ENCODE peak calls at places on chromosomes 12 and 14, in nine cellular contexts. One of them, this sample, is unnamed.

GRCh38 chr12:123164710-123165261 is 13.9 kb upstream of the PITPNM2 start:
- DNase-seq in RWPE2: no peak
- DNase-seq in sigmoid colon: no peak
- DNase-seq in K562: no peak
- DNase-seq in Panc1: no peak
- DNase-seq in pancreas: no peak
- DNase-seq in psoas muscle: no peak
- DNase-seq in heart left ventricle: no peak
- DNase-seq in colonic mucosa: no peak
- DNase-seq in this sample: no peak

GRCh38 chr14:100577986-100578431 is 9.2 kb downstream of the BEGAIN start:
- DNase-seq in colonic mucosa: no peak
- DNase-seq in Panc1: no peak
- DNase-seq in pancreas: no peak
- DNase-seq in RWPE2: peak; percentile 51
- DNase-seq in K562: no peak
- DNase-seq in sigmoid colon: peak; percentile 29
- DNase-seq in psoas muscle: peak; percentile 33
- DNase-seq in heart left ventricle: peak; percentile 8
- DNase-seq in this sample: no peak

GRCh38 chr12:106982229-106982628 is 4.7 kb downstream of the MTERF2 start:
- DNase-seq in psoas muscle: no peak
- DNase-seq in K562: no peak
- DNase-seq in Panc1: no peak
- DNase-seq in sigmoid colon: no peak
- DNase-seq in RWPE2: no peak
- DNase-seq in pancreas: no peak
- DNase-seq in colonic mucosa: no peak
- DNase-seq in heart left ventricle: no peak
- DNase-seq in this sample: no peak

GRCh38 chr14:79306546-79306945 is 904.8 kb downstream of the DIO2 start:
- DNase-seq in K562: no peak
- DNase-seq in Panc1: no peak
- DNase-seq in RWPE2: no peak
- DNase-seq in psoas muscle: no peak
- DNase-seq in heart left ventricle: no peak
- DNase-seq in colonic mucosa: no peak
- DNase-seq in pancreas: no peak
- DNase-seq in sigmoid colon: no peak
- DNase-seq in this sample: no peak

GRCh38 chr12:1936406-1937320 is 18.2 kb upstream of the CACNA2D4 start:
- DNase-seq in psoas muscle: peak; percentile 90
- DNase-seq in K562: no peak
- DNase-seq in pancreas: peak; percentile 96
- DNase-seq in heart left ventricle: peak; percentile 81
- DNase-seq in colonic mucosa: peak; percentile 87
- DNase-seq in sigmoid colon: peak; percentile 93
- DNase-seq in Panc1: no peak
- DNase-seq in RWPE2: no peak
- DNase-seq in this sample: peak; percentile 27

GRCh38 chr14:92560106-92560865 is 46.7 kb downstream of the RIN3 start:
- DNase-seq in K562: no peak
- DNase-seq in RWPE2: no peak
- DNase-seq in pancreas: no peak
- DNase-seq in heart left ventricle: no peak
- DNase-seq in Panc1: no peak
- DNase-seq in psoas muscle: no peak
- DNase-seq in sigmoid colon: no peak
- DNase-seq in colonic mucosa: no peak
- DNase-seq in this sample: no peak

GRCh38 chr12:1022032-1022970 is 31.3 kb downstream of the ERC1 start:
- DNase-seq in sigmoid colon: no peak
- DNase-seq in K562: no peak
- DNase-seq in RWPE2: no peak
- DNase-seq in Panc1: no peak
- DNase-seq in colonic mucosa: no peak
- DNase-seq in pancreas: no peak
- DNase-seq in psoas muscle: no peak
- DNase-seq in heart left ventricle: no peak
- DNase-seq in this sample: no peak

GRCh38 chr14:64503184-64503433 is 529 bp downstream of the ZBTB25 start:
- DNase-seq in pancreas: no peak
- DNase-seq in heart left ventricle: no peak
- DNase-seq in Panc1: no peak
- DNase-seq in colonic mucosa: no peak
- DNase-seq in K562: no peak
- DNase-seq in sigmoid colon: peak; percentile 75
- DNase-seq in psoas muscle: no peak
- DNase-seq in RWPE2: no peak
- DNase-seq in this sample: no peak

GRCh38 chr12:25800101-25800500 is 158.4 kb upstream of the RASSF8 start:
- DNase-seq in colonic mucosa: no peak
- DNase-seq in sigmoid colon: no peak
- DNase-seq in Panc1: no peak
- DNase-seq in psoas muscle: no peak
- DNase-seq in pancreas: no peak
- DNase-seq in heart left ventricle: no peak
- DNase-seq in K562: no peak
- DNase-seq in RWPE2: no peak
- DNase-seq in this sample: no peak

GRCh38 chr12:76820888-76821482 is 57.1 kb downstream of the ZDHHC17 start:
- DNase-seq in colonic mucosa: peak; percentile 28
- DNase-seq in pancreas: no peak
- DNase-seq in psoas muscle: no peak
- DNase-seq in sigmoid colon: no peak
- DNase-seq in heart left ventricle: no peak
- DNase-seq in RWPE2: no peak
- DNase-seq in K562: peak; percentile 57
- DNase-seq in Panc1: no peak
- DNase-seq in this sample: peak; percentile 3

GRCh38 chr12:125245601-125246345 is 180.5 kb downstream of the AACS start:
- DNase-seq in pancreas: no peak
- DNase-seq in sigmoid colon: no peak
- DNase-seq in K562: no peak
- DNase-seq in Panc1: no peak
- DNase-seq in heart left ventricle: no peak
- DNase-seq in colonic mucosa: no peak
- DNase-seq in RWPE2: no peak
- DNase-seq in psoas muscle: no peak
- DNase-seq in this sample: no peak
- H3K27ac ChIP-seq in pancreas: no peak overlapping the region
- H3K27ac ChIP-seq in sigmoid colon: no peak overlapping the region
- H3K27ac ChIP-seq in K562: no peak overlapping the region
- H3K27ac ChIP-seq in Panc1: no peak overlapping the region
- H3K27ac ChIP-seq in heart left ventricle: no peak overlapping the region
- H3K27ac ChIP-seq in colonic mucosa: no peak overlapping the region
- H3K27ac ChIP-seq in RWPE2: no peak overlapping the region
- H3K27ac ChIP-seq in psoas muscle: peak overlapping the region; percentile 36
- H3K27ac ChIP-seq in this sample: no peak overlapping the region

GRCh38 chr12:130014485-130014807 is 110.6 kb upstream of the TMEM132D start:
- DNase-seq in heart left ventricle: no peak
- DNase-seq in Panc1: no peak
- DNase-seq in colonic mucosa: no peak
- DNase-seq in pancreas: no peak
- DNase-seq in K562: no peak
- DNase-seq in psoas muscle: no peak
- DNase-seq in RWPE2: no peak
- DNase-seq in sigmoid colon: no peak
- DNase-seq in this sample: no peak
- TF ChIP-seq CTCF in heart left ventricle: no peak
- TF ChIP-seq CTCF in Panc1: peak; percentile 20
- TF ChIP-seq CTCF in colonic mucosa: no peak
- TF ChIP-seq CTCF in pancreas: no peak
- TF ChIP-seq CTCF in K562: no peak
- TF ChIP-seq CTCF in psoas muscle: no peak
- TF ChIP-seq CTCF in RWPE2: no peak
- TF ChIP-seq CTCF in sigmoid colon: no peak
- TF ChIP-seq CTCF in this sample: no peak

GRCh38 chr14:63050694-63051093 is 5.4 kb upstream of the KCNH5 start:
- DNase-seq in RWPE2: no peak
- DNase-seq in heart left ventricle: no peak
- DNase-seq in Panc1: no peak
- DNase-seq in sigmoid colon: no peak
- DNase-seq in pancreas: no peak
- DNase-seq in psoas muscle: no peak
- DNase-seq in colonic mucosa: no peak
- DNase-seq in K562: no peak
- DNase-seq in this sample: no peak

GRCh38 chr14:63045234-63045611 is at the start of gene KCNH5:
- DNase-seq in RWPE2: peak; percentile 67
- DNase-seq in sigmoid colon: no peak
- DNase-seq in K562: no peak
- DNase-seq in psoas muscle: peak; percentile 52
- DNase-seq in colonic mucosa: no peak
- DNase-seq in pancreas: peak; percentile 68
- DNase-seq in Panc1: no peak
- DNase-seq in heart left ventricle: peak; percentile 25
- DNase-seq in this sample: no peak

GRCh38 chr14:63045612-63046320 is 508 bp upstream of the KCNH5 start:
- DNase-seq in heart left ventricle: no peak
- DNase-seq in sigmoid colon: no peak
- DNase-seq in Panc1: no peak
- DNase-seq in psoas muscle: peak; percentile 43
- DNase-seq in K562: peak; percentile 9
- DNase-seq in colonic mucosa: no peak
- DNase-seq in RWPE2: peak; percentile 57
- DNase-seq in pancreas: peak; percentile 72
- DNase-seq in this sample: peak; percentile 26

GRCh38 chr14:63051301-63051700 is 6.0 kb upstream of the KCNH5 start:
- DNase-seq in heart left ventricle: no peak
- DNase-seq in colonic mucosa: no peak
- DNase-seq in K562: no peak
- DNase-seq in sigmoid colon: no peak
- DNase-seq in psoas muscle: no peak
- DNase-seq in pancreas: no peak
- DNase-seq in RWPE2: no peak
- DNase-seq in Panc1: no peak
- DNase-seq in this sample: no peak

DNA sequence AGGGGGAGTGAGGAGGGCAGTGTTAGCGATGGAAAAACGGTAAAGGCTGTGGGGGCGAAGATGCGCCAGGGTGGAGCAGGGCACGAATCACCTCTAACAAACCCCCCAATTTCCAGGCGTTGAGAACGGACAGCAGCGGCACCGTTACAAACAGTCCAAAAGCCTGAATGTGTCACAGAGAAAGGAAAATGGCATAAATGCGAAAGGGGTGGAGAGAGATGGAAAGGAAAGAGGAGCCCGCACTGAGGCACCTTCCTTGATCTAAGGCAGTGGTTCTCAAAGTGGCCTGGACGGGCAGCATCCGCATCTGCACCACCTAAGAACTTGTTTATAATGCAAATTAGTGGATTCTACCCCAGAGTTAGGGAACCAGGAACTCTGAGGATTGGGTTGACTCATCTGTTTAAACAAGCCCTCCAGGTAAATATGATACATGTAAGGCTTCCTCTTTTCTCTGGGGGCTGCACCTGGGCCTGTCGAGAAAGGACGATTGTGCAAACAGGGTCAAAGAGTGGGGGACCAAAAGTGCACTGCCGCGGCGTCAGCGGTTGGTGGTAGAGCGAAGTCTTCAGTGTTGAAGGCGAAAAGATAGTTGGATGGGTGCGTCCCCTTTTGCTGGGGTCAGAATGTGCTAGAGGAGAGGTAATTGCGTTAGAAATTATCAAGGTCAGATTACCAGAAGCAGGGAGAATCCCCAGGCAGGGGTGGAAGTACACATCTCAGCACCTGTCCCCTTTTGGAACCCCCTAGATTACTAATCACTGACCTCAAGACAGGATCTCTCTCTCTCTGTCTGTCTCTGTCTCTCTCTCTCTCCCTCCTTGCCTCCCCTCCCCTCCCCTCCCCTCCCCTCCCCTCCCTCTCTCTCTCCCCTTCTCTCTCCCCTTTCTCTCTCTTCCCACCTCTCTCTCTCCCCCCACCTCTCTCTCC is 1.3 kb upstream of the KCNH5 start:
- DNase-seq in Panc1: no peak
- DNase-seq in sigmoid colon: no peak
- DNase-seq in pancreas: no peak
- DNase-seq in RWPE2: no peak
- DNase-seq in psoas muscle: no peak
- DNase-seq in heart left ventricle: no peak
- DNase-seq in colonic mucosa: no peak
- DNase-seq in K562: no peak
- DNase-seq in this sample: no peak
- H3K27ac ChIP-seq in Panc1: no peak overlapping the region
- H3K27ac ChIP-seq in sigmoid colon: no peak overlapping the region
- H3K27ac ChIP-seq in pancreas: no peak overlapping the region
- H3K27ac ChIP-seq in RWPE2: no peak overlapping the region
- H3K27ac ChIP-seq in psoas muscle: no peak overlapping the region
- H3K27ac ChIP-seq in heart left ventricle: no peak overlapping the region
- H3K27ac ChIP-seq in colonic mucosa: no peak overlapping the region
- H3K27ac ChIP-seq in K562: no peak overlapping the region
- H3K27ac ChIP-seq in this sample: no peak overlapping the region

GRCh38 chr12:46659844-46660243 is 166.0 kb downstream of the SLC38A4 start:
- DNase-seq in sigmoid colon: no peak
- DNase-seq in colonic mucosa: no peak
- DNase-seq in Panc1: no peak
- DNase-seq in pancreas: no peak
- DNase-seq in RWPE2: no peak
- DNase-seq in K562: no peak
- DNase-seq in heart left ventricle: no peak
- DNase-seq in psoas muscle: no peak
- DNase-seq in this sample: no peak

GRCh38 chr12:46661161-46661845 is 164.5 kb downstream of the SLC38A4 start:
- DNase-seq in heart left ventricle: no peak
- DNase-seq in K562: peak; percentile 67
- DNase-seq in psoas muscle: no peak
- DNase-seq in Panc1: peak; percentile 87
- DNase-seq in pancreas: no peak
- DNase-seq in colonic mucosa: peak; percentile 33
- DNase-seq in sigmoid colon: no peak
- DNase-seq in RWPE2: no peak
- DNase-seq in this sample: peak; percentile 85

GRCh38 chr12:46659032-46659703 is 166.6 kb downstream of the SLC38A4 start:
- DNase-seq in psoas muscle: no peak
- DNase-seq in pancreas: no peak
- DNase-seq in heart left ventricle: no peak
- DNase-seq in Panc1: no peak
- DNase-seq in RWPE2: no peak
- DNase-seq in K562: no peak
- DNase-seq in sigmoid colon: no peak
- DNase-seq in colonic mucosa: no peak
- DNase-seq in this sample: no peak

GRCh38 chr12:46660719-46661118 is 165.1 kb downstream of the SLC38A4 start:
- DNase-seq in RWPE2: no peak
- DNase-seq in K562: no peak
- DNase-seq in Panc1: no peak
- DNase-seq in psoas muscle: no peak
- DNase-seq in sigmoid colon: no peak
- DNase-seq in pancreas: no peak
- DNase-seq in colonic mucosa: no peak
- DNase-seq in heart left ventricle: no peak
- DNase-seq in this sample: no peak

DNA sequence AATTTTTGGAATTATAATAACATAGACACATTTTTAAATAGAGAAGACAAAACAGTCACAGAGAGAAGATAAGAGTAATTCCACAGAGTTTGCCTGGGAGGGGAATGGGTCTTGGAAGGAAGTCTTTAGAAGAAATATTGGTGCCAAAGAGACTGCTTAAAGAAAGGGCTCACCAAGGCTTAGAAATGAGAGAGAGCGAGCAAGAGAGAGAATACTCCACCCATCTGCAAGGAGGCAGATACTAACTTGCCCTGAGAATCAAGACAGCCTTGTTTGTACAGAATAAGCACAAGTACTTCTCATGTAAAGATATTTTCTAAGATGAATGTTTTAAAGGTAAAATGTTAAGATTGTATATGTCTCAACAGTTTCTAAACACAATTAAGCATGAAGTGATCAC is 165.5 kb downstream of the SLC38A4 start:
- DNase-seq in Panc1: no peak
- DNase-seq in colonic mucosa: no peak
- DNase-seq in K562: no peak
- DNase-seq in psoas muscle: no peak
- DNase-seq in sigmoid colon: no peak
- DNase-seq in RWPE2: no peak
- DNase-seq in heart left ventricle: no peak
- DNase-seq in pancreas: no peak
- DNase-seq in this sample: no peak
- TF ChIP-seq CTCF in Panc1: no peak
- TF ChIP-seq CTCF in colonic mucosa: no peak
- TF ChIP-seq CTCF in K562: no peak
- TF ChIP-seq CTCF in psoas muscle: no peak
- TF ChIP-seq CTCF in sigmoid colon: no peak
- TF ChIP-seq CTCF in RWPE2: no peak
- TF ChIP-seq CTCF in heart left ventricle: no peak
- TF ChIP-seq CTCF in pancreas: no peak
- TF ChIP-seq CTCF in this sample: no peak